ENCODE peak calls at places on chromosomes 16 and 17, in six cellular contexts. I is H1, H is K562, M is SK-N-SH, J is GM12878, T is HepG2. Y is an unnamed sample.

GRCh38 chr16:57645691-57646387 is 17.4 kb downstream of the ADGRG1 start:
- DNase-seq in I (no peak), H (no peak), M (no peak), J (no peak), T (no peak), Y (no peak)

GRCh38 chr17:37744961-37745800 is at the start of gene HNF1B:
- DNase-seq in I (peak), H (no peak), M (no peak), J (no peak), T (peak), Y (no peak)

GRCh38 chr17:17537311-17538099 is 41.3 kb upstream of the RASD1 start:
- DNase-seq in I (no peak), H (no peak), M (no peak), J (no peak), T (no peak), Y (no peak)

GRCh38 chr17:82350182-82351030 is 8.6 kb upstream of the TEX19 start:
- DNase-seq in I (no peak), H (peak), M (no peak), J (no peak), T (no peak), Y (peak)

GRCh38 chr16:77223184-77223583 is 24.0 kb downstream of the SYCE1L start:
- DNase-seq in I (peak), H (peak), M (peak), J (no peak), T (no peak), Y (no peak)

GRCh38 chr16:31148281-31148728 is 1.6 kb downstream of the PRSS36 start:
- DNase-seq in I (peak), H (peak), M (peak), J (no peak), T (no peak), Y (no peak)

GRCh38 chr16:27840311-27841060 is 223.0 kb downstream of the GSG1L start:
- DNase-seq in I (no peak), H (peak), M (no peak), J (no peak), T (no peak), Y (no peak)

GRCh38 chr17:70208080-70208794 is 38.9 kb downstream of the KCNJ2 start:
- DNase-seq in I (no peak), H (no peak), M (no peak), J (peak), T (no peak), Y (no peak)

GRCh38 chr17:42122371-42123303 is at the start of gene HSPB9:
- DNase-seq in I (peak), H (no peak), M (no peak), J (no peak), T (no peak), Y (no peak)

GRCh38 chr17:37133131-37133530 is 184.4 kb downstream of the AATF start:
- DNase-seq in I (no peak), H (no peak), M (no peak), J (no peak), T (no peak), Y (no peak)

GRCh38 chr17:9473716-9474115 is 101.9 kb downstream of the STX8 start:
- DNase-seq in I (no peak), H (no peak), M (no peak), J (no peak), T (peak), Y (no peak)

GRCh38 chr17:40097087-40097486 is 3.3 kb downstream of the NR1D1 start:
- DNase-seq in I (no peak), H (no peak), M (no peak), J (no peak), T (no peak), Y (no peak)

GRCh38 chr17:40062347-40063033 is at the start of gene THRA:
- DNase-seq in I (peak), H (peak), M (peak), J (no peak), T (no peak), Y (peak)

GRCh38 chr16:88978608-88979346 is 1.8 kb upstream of the CBFA2T3 start:
- DNase-seq in I (no peak), H (peak), M (no peak), J (peak), T (no peak), Y (peak)

GRCh38 chr16:84896847-84897246 is 77.1 kb downstream of the CRISPLD2 start:
- DNase-seq in I (no peak), H (no peak), M (no peak), J (no peak), T (no peak), Y (no peak)

GRCh38 chr17:42879596-42879985 is 21.0 kb upstream of the G6PC1 start:
- DNase-seq in I (no peak), H (no peak), M (no peak), J (no peak), T (no peak), Y (no peak)

GRCh38 chr16:55701442-55702319 is 45.9 kb downstream of the SLC6A2 start:
- DNase-seq in I (peak), H (peak), M (peak), J (no peak), T (peak), Y (peak)

GRCh38 chr17:79528592-79529125 is 82.2 kb downstream of the RBFOX3 start:
- DNase-seq in I (no peak), H (no peak), M (no peak), J (no peak), T (no peak), Y (no peak)

GRCh38 chr16:49332589-49333267 is 40.9 kb upstream of the C16orf78 start:
- DNase-seq in I (no peak), H (no peak), M (no peak), J (no peak), T (no peak), Y (no peak)

GRCh38 chr16:49327466-49327865 is 45.8 kb upstream of the CBLN1 start:
- DNase-seq in I (no peak), H (no peak), M (no peak), J (no peak), T (no peak), Y (no peak)

GRCh38 chr16:49333268-49333597 is 40.4 kb upstream of the C16orf78 start:
- DNase-seq in I (no peak), H (no peak), M (no peak), J (no peak), T (no peak), Y (no peak)

GRCh38 chr16:49335828-49336227 is 37.8 kb upstream of the C16orf78 start:
- DNase-seq in I (no peak), H (no peak), M (no peak), J (no peak), T (no peak), Y (no peak)

GRCh38 chr16:49330562-49331201 is 42.9 kb upstream of the C16orf78 start:
- DNase-seq in I (no peak), H (no peak), M (no peak), J (no peak), T (peak), Y (peak)
- TF ChIP-seq GABPA in I (no peak), H (no peak), M (no peak), J (no peak), T (no peak), Y (no peak)

GRCh38 chr17:68341482-68341881 is 50.2 kb downstream of the ARSG start:
- DNase-seq in I (no peak), H (no peak), M (no peak), J (no peak), T (no peak), Y (no peak)

GRCh38 chr17:68346448-68346847 is 55.2 kb downstream of the ARSG start:
- DNase-seq in I (no peak), H (no peak), M (no peak), J (peak), T (no peak), Y (peak)

GRCh38 chr17:68344701-68345136 is 53.4 kb downstream of the ARSG start:
- DNase-seq in I (no peak), H (no peak), M (no peak), J (no peak), T (no peak), Y (no peak)

GRCh38 chr17:68347380-68347779 is 56.1 kb downstream of the ARSG start:
- DNase-seq in I (no peak), H (no peak), M (no peak), J (no peak), T (no peak), Y (no peak)

DNA sequence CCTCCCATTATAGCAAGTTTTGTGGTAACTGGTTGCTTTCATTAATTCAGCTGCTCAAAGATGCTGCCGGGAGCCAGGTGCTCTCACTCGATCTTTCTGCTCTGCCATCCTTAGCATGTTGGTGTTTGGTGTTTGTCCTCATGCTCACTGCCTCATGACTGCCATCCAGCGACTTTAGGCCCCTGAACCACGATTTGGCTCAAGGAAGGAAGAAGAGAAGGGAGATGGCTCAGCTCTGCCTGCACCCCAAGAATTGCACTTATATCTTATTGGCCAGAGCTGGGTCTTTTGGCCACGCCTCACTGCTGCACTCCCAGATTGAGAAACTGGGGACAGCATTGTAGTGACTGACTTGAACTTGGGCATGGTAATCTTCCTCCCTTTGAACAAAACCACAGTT is 52.7 kb downstream of the ARSG start:
- DNase-seq in I (no peak), H (no peak), M (no peak), J (no peak), T (no peak), Y (peak)
- TF ChIP-seq GABPA in I (no peak), H (no peak), M (no peak), J (no peak), T (no peak), Y (no peak)

GRCh38 chr16:71674229-71674628 is 48.2 kb downstream of the MARVELD3 start:
- DNase-seq in I (no peak), H (no peak), M (no peak), J (no peak), T (no peak), Y (no peak)

GRCh38 chr16:71671165-71671564 is 45.2 kb downstream of the MARVELD3 start:
- DNase-seq in I (no peak), H (no peak), M (no peak), J (no peak), T (peak), Y (no peak)

GRCh38 chr16:71672125-71672524 is 46.1 kb downstream of the MARVELD3 start:
- DNase-seq in I (no peak), H (no peak), M (no peak), J (no peak), T (no peak), Y (no peak)

GRCh38 chr16:71675380-71675779 is 49.1 kb downstream of the PHLPP2 start:
- DNase-seq in I (no peak), H (no peak), M (no peak), J (no peak), T (no peak), Y (no peak)

GRCh38 chr16:71673190-71673956 is 47.4 kb downstream of the MARVELD3 start:
- DNase-seq in I (no peak), H (no peak), M (no peak), J (no peak), T (no peak), Y (no peak)
- TF ChIP-seq GABPA in I (no peak), H (no peak), M (no peak), J (no peak), T (no peak), Y (no peak)

DNA sequence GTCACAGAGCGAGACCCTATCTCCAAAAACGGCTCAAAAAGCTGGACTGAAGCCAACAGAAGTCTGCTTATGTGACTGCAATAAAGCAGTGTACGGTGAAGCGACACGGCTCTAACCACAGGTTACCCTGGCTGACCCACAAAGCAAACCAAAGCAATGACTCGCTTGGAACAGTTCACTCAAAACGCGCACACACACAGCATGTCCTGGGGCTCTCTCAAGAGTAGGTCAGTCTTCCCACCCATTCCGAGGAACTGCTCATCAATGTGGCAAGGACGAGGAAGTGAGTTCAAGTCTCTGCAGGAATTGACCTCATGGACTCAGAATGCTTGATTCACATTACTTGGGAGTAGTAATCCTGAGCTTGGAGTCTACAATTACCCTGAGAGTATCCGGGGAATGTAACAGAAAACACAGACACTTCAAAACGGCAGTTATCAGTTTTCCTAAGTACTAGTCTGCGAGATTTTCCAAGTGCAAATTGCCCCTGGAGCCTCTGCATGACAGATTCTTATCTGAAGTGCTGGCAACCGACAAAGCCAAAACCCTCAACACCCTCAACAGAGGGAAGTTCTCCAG is 25.4 kb downstream of the PELP1 start:
- DNase-seq in I (no peak), H (peak), M (peak), J (no peak), T (peak), Y (peak)
- TF ChIP-seq GABPA in I (no peak), H (no peak), M (no peak), J (no peak), T (no peak), Y (no peak)

Y was measured in HL-60.